ENCODE peak calls at places on chromosome 13, in nine cellular contexts. F, C, Q, L, I, S, O, T and Z are unnamed samples.

GRCh38 chr13:66461021-66461420 is 769.1 kb downstream of the PCDH9 start:
- DNase-seq in F (no peak), C (no peak), Q (peak; percentile 60), L (no peak), I (no peak), S (no peak), O (no peak), T (no peak), Z (no peak)

GRCh38 chr13:41458187-41458938 is 1.0 kb downstream of the RGCC start:
- DNase-seq in F (peak; percentile 45), C (peak; percentile 43), Q (peak; percentile 20), L (peak; percentile 48), I (no peak), S (no peak), O (no peak), T (no peak), Z (no peak)

GRCh38 chr13:102816633-102817032 is 17.7 kb downstream of the BIVM start:
- DNase-seq in F (no peak), C (no peak), Q (peak; percentile 11), L (no peak), I (no peak), S (no peak), O (no peak), T (no peak), Z (no peak)

GRCh38 chr13:113849981-113850721 is 13.7 kb downstream of the GAS6 start:
- DNase-seq in F (no peak), C (no peak), Q (no peak), L (no peak), I (no peak), S (no peak), O (no peak), T (no peak), Z (no peak)

GRCh38 chr13:50844181-50844875 is 836 bp upstream of the DLEU7 start:
- DNase-seq in F (no peak), C (no peak), Q (no peak), L (no peak), I (no peak), S (no peak), O (no peak), T (no peak), Z (peak; percentile 50)

GRCh38 chr13:89925107-89925506 is 1422.4 kb upstream of the MIR17HG start:
- DNase-seq in F (peak; percentile 63), C (no peak), Q (peak; percentile 20), L (no peak), I (peak; percentile 4), S (peak; percentile 24), O (no peak), T (no peak), Z (no peak)

GRCh38 chr13:108154421-108154858 is 60.9 kb downstream of the LIG4 start:
- DNase-seq in F (no peak), C (no peak), Q (peak; percentile 18), L (no peak), I (no peak), S (no peak), O (no peak), T (no peak), Z (no peak)

GRCh38 chr13:82681535-82681934 is 1200.7 kb downstream of the SLITRK1 start:
- DNase-seq in F (no peak), C (no peak), Q (no peak), L (no peak), I (no peak), S (no peak), O (no peak), T (no peak), Z (no peak)

GRCh38 chr13:101869553-101869952 is 417.1 kb downstream of the ITGBL1 start:
- DNase-seq in F (no peak), C (no peak), Q (peak; percentile 6), L (no peak), I (no peak), S (no peak), O (no peak), T (no peak), Z (no peak)

GRCh38 chr13:110137677-110138008 is 169.3 kb downstream of the COL4A1 start:
- DNase-seq in F (peak; percentile 8), C (no peak), Q (no peak), L (no peak), I (no peak), S (no peak), O (no peak), T (no peak), Z (peak; percentile 57)

GRCh38 chr13:99995503-99996176 is 14.1 kb downstream of the ZIC2 start:
- DNase-seq in F (no peak), C (no peak), Q (no peak), L (no peak), I (no peak), S (no peak), O (no peak), T (no peak), Z (no peak)

GRCh38 chr13:102693781-102694180 is 1.1 kb downstream of the METTL21C start:
- DNase-seq in F (no peak), C (no peak), Q (peak; percentile 37), L (no peak), I (no peak), S (no peak), O (no peak), T (no peak), Z (no peak)

GRCh38 chr13:64075543-64076271 is 2660.1 kb upstream of the PCDH20 start:
- DNase-seq in F (no peak), C (no peak), Q (no peak), L (no peak), I (peak; percentile 87), S (peak; percentile 39), O (no peak), T (no peak), Z (no peak)

GRCh38 chr13:74062933-74063332 is 71.3 kb downstream of the KLF12 start:
- DNase-seq in F (no peak), C (no peak), Q (peak; percentile 86), L (no peak), I (peak; percentile 53), S (no peak), O (no peak), T (no peak), Z (peak; percentile 78)

GRCh38 chr13:113559901-113560644 is 24.5 kb upstream of the TFDP1 start:
- DNase-seq in F (no peak), C (no peak), Q (no peak), L (no peak), I (no peak), S (no peak), O (no peak), T (no peak), Z (no peak)

GRCh38 chr13:98775844-98776598 is 23.5 kb upstream of the SLC15A1 start:
- DNase-seq in F (no peak), C (no peak), Q (peak; percentile 82), L (no peak), I (peak; percentile 84), S (no peak), O (peak; percentile 47), T (no peak), Z (no peak)

GRCh38 chr13:104318121-104318520 is 1251.9 kb upstream of the SLC10A2 start:
- DNase-seq in F (no peak), C (no peak), Q (peak; percentile 57), L (no peak), I (no peak), S (no peak), O (no peak), T (no peak), Z (no peak)

GRCh38 chr13:66430266-66430665 is 799.9 kb downstream of the PCDH9 start:
- DNase-seq in F (no peak), C (no peak), Q (no peak), L (no peak), I (no peak), S (no peak), O (no peak), T (no peak), Z (no peak)

GRCh38 chr13:64446372-64446771 is 2783.8 kb downstream of the PCDH9 start:
- DNase-seq in F (peak; percentile 68), C (no peak), Q (no peak), L (no peak), I (no peak), S (no peak), O (no peak), T (no peak), Z (no peak)

GRCh38 chr13:108283110-108283509 is 13.6 kb downstream of the TNFSF13B start:
- DNase-seq in F (no peak), C (no peak), Q (peak; percentile 13), L (no peak), I (no peak), S (no peak), O (no peak), T (no peak), Z (no peak)

GRCh38 chr13:35884211-35884610 is 247.0 kb downstream of the DCLK1 start:
- DNase-seq in F (no peak), C (no peak), Q (no peak), L (no peak), I (no peak), S (no peak), O (no peak), T (no peak), Z (no peak)

GRCh38 chr13:110306960-110307696 is at the start of the genes COL4A1 and COL4A2:
- DNase-seq in F (peak; percentile 20), C (no peak), Q (peak; percentile 80), L (peak; percentile 63), I (peak; percentile 76), S (no peak), O (no peak), T (no peak), Z (no peak)

GRCh38 chr13:74040200-74040599 is 94.0 kb downstream of the KLF12 start:
- DNase-seq in F (peak; percentile 97), C (no peak), Q (peak; percentile 19), L (peak; percentile 30), I (peak; percentile 55), S (peak; percentile 33), O (no peak), T (no peak), Z (peak; percentile 45)

GRCh38 chr13:101190976-101191375 is 225.3 kb downstream of the NALCN start:
- DNase-seq in F (no peak), C (no peak), Q (no peak), L (no peak), I (no peak), S (no peak), O (no peak), T (no peak), Z (no peak)

GRCh38 chr13:110390572-110390971 is 83.5 kb downstream of the COL4A2 start:
- DNase-seq in F (no peak), C (no peak), Q (peak; percentile 96), L (no peak), I (peak; percentile 96), S (no peak), O (no peak), T (no peak), Z (no peak)

GRCh38 chr13:82364525-82364924 is 1517.7 kb downstream of the SLITRK1 start:
- DNase-seq in F (no peak), C (no peak), Q (no peak), L (no peak), I (no peak), S (no peak), O (no peak), T (no peak), Z (no peak)

GRCh38 chr13:109655611-109656010 is 130.8 kb downstream of the IRS2 start:
- DNase-seq in F (no peak), C (no peak), Q (no peak), L (no peak), I (no peak), S (no peak), O (no peak), T (no peak), Z (no peak)

GRCh38 chr13:82878536-82878935 is 1003.7 kb downstream of the SLITRK1 start:
- DNase-seq in F (no peak), C (no peak), Q (peak; percentile 30), L (no peak), I (peak; percentile 6), S (no peak), O (peak; percentile 2), T (no peak), Z (no peak)

GRCh38 chr13:95924389-95924994 is 128.7 kb downstream of the UGGT2 start:
- DNase-seq in F (peak; percentile 5), C (no peak), Q (peak; percentile 94), L (no peak), I (peak; percentile 51), S (peak; percentile 15), O (peak; percentile 9), T (no peak), Z (no peak)

GRCh38 chr13:104805346-104805745 is 1730.1 kb downstream of the EFNB2 start:
- DNase-seq in F (no peak), C (no peak), Q (no peak), L (no peak), I (no peak), S (no peak), O (no peak), T (no peak), Z (peak; percentile 59)

GRCh38 chr13:99199541-99200432 is 867 bp upstream of the UBAC2 start:
- DNase-seq in F (peak; percentile 19), C (no peak), Q (peak; percentile 22), L (no peak), I (no peak), S (no peak), O (no peak), T (no peak), Z (no peak)